ENCODE peak calls at places on chromosomes 11 and 22, in five cellular contexts. One of them, this sample, is unnamed.

GRCh38 chr22:43828711-43829447 is 16.8 kb upstream of the EFCAB6 start:
- DNase-seq in mucosa of gallbladder: no peak
- DNase-seq in immature natural killer cell: no peak
- DNase-seq in CD8-positive, alpha-beta memory T cell: no peak
- DNase-seq in omental fat pad: no peak
- DNase-seq in this sample: no peak

GRCh38 chr11:210122-210802 is 2.8 kb downstream of the RIC8A start:
- DNase-seq in mucosa of gallbladder: no peak
- DNase-seq in immature natural killer cell: no peak
- DNase-seq in CD8-positive, alpha-beta memory T cell: no peak
- DNase-seq in omental fat pad: no peak
- DNase-seq in this sample: no peak

GRCh38 chr11:127609025-127609788 is 608.6 kb upstream of the KIRREL3 start:
- DNase-seq in mucosa of gallbladder: no peak
- DNase-seq in immature natural killer cell: no peak
- DNase-seq in CD8-positive, alpha-beta memory T cell: no peak
- DNase-seq in omental fat pad: no peak
- DNase-seq in this sample: no peak

GRCh38 chr22:22480940-22481339 is 27.6 kb downstream of the ZNF280B start:
- DNase-seq in mucosa of gallbladder: no peak
- DNase-seq in immature natural killer cell: no peak
- DNase-seq in CD8-positive, alpha-beta memory T cell: no peak
- DNase-seq in omental fat pad: no peak
- DNase-seq in this sample: no peak

GRCh38 chr11:100918551-100919500 is 210.8 kb downstream of the PGR start:
- DNase-seq in mucosa of gallbladder: no peak
- DNase-seq in immature natural killer cell: no peak
- DNase-seq in CD8-positive, alpha-beta memory T cell: no peak
- DNase-seq in omental fat pad: no peak
- DNase-seq in this sample: no peak

GRCh38 chr11:44823920-44824704 is 97.3 kb downstream of the TSPAN18 start:
- DNase-seq in mucosa of gallbladder: no peak
- DNase-seq in immature natural killer cell: no peak
- DNase-seq in CD8-positive, alpha-beta memory T cell: no peak
- DNase-seq in omental fat pad: no peak
- DNase-seq in this sample: no peak

GRCh38 chr11:83047515-83048225 is 24.0 kb downstream of the RAB30 start:
- DNase-seq in mucosa of gallbladder: no peak
- DNase-seq in immature natural killer cell: no peak
- DNase-seq in CD8-positive, alpha-beta memory T cell: no peak
- DNase-seq in omental fat pad: no peak
- DNase-seq in this sample: no peak

GRCh38 chr11:66856496-66857233 is at the start of gene LRFN4:
- DNase-seq in mucosa of gallbladder: no peak
- DNase-seq in immature natural killer cell: peak; percentile 75
- DNase-seq in CD8-positive, alpha-beta memory T cell: no peak
- DNase-seq in omental fat pad: no peak
- DNase-seq in this sample: no peak

GRCh38 chr11:2342981-2343380 is 34.1 kb upstream of the CD81 start:
- DNase-seq in mucosa of gallbladder: no peak
- DNase-seq in immature natural killer cell: no peak
- DNase-seq in CD8-positive, alpha-beta memory T cell: no peak
- DNase-seq in omental fat pad: no peak
- DNase-seq in this sample: no peak

GRCh38 chr11:34863048-34863447 is 53.1 kb downstream of the APIP start:
- DNase-seq in mucosa of gallbladder: no peak
- DNase-seq in immature natural killer cell: no peak
- DNase-seq in CD8-positive, alpha-beta memory T cell: no peak
- DNase-seq in omental fat pad: no peak
- DNase-seq in this sample: no peak

GRCh38 chr11:110337570-110338193 is 41.3 kb upstream of the RDX start:
- DNase-seq in mucosa of gallbladder: no peak
- DNase-seq in immature natural killer cell: no peak
- DNase-seq in CD8-positive, alpha-beta memory T cell: no peak
- DNase-seq in omental fat pad: no peak
- DNase-seq in this sample: no peak

GRCh38 chr22:46586123-46586519 is 34.1 kb upstream of the GRAMD4 start:
- DNase-seq in mucosa of gallbladder: no peak
- DNase-seq in immature natural killer cell: no peak
- DNase-seq in CD8-positive, alpha-beta memory T cell: no peak
- DNase-seq in omental fat pad: no peak
- DNase-seq in this sample: no peak

GRCh38 chr22:49899530-49899929 is 18.7 kb downstream of the ALG12 start:
- DNase-seq in mucosa of gallbladder: no peak
- DNase-seq in immature natural killer cell: peak; percentile 26
- DNase-seq in CD8-positive, alpha-beta memory T cell: no peak
- DNase-seq in omental fat pad: no peak
- DNase-seq in this sample: no peak

GRCh38 chr11:122705396-122705795 is 49.9 kb downstream of the UBASH3B start:
- DNase-seq in mucosa of gallbladder: no peak
- DNase-seq in immature natural killer cell: no peak
- DNase-seq in CD8-positive, alpha-beta memory T cell: no peak
- DNase-seq in omental fat pad: no peak
- DNase-seq in this sample: no peak

GRCh38 chr11:87353904-87354303 is 316.2 kb downstream of the TMEM135 start:
- DNase-seq in mucosa of gallbladder: no peak
- DNase-seq in immature natural killer cell: no peak
- DNase-seq in CD8-positive, alpha-beta memory T cell: no peak
- DNase-seq in omental fat pad: no peak
- DNase-seq in this sample: no peak